ENCODE peak calls at places on chromosomes 6 and 20, in seven cellular contexts. One of them, this sample, is unnamed.

GRCh38 chr20:10671850-10672578 is 1.8 kb downstream of the JAG1 start:
- DNase-seq in heart right ventricle: peak
- DNase-seq in astrocyte: no peak
- DNase-seq in fibroblast of villous mesenchyme: peak
- DNase-seq in cardiac fibroblast: no peak
- DNase-seq in suprapubic skin: peak
- DNase-seq in endothelial cell: peak
- DNase-seq in this sample: no peak

GRCh38 chr20:62428008-62428384 is 657 bp upstream of the RBBP8NL start:
- DNase-seq in heart right ventricle: no peak
- DNase-seq in astrocyte: no peak
- DNase-seq in fibroblast of villous mesenchyme: no peak
- DNase-seq in cardiac fibroblast: no peak
- DNase-seq in suprapubic skin: no peak
- DNase-seq in endothelial cell: no peak
- DNase-seq in this sample: no peak

GRCh38 chr20:36672991-36673390 is 27.0 kb upstream of the SLA2 start:
- DNase-seq in heart right ventricle: no peak
- DNase-seq in astrocyte: no peak
- DNase-seq in fibroblast of villous mesenchyme: peak
- DNase-seq in cardiac fibroblast: no peak
- DNase-seq in suprapubic skin: no peak
- DNase-seq in endothelial cell: no peak
- DNase-seq in this sample: no peak

GRCh38 chr20:61297981-61298380 is 45.9 kb downstream of the CDH4 start:
- DNase-seq in heart right ventricle: no peak
- DNase-seq in astrocyte: peak
- DNase-seq in fibroblast of villous mesenchyme: peak
- DNase-seq in cardiac fibroblast: peak
- DNase-seq in suprapubic skin: no peak
- DNase-seq in endothelial cell: no peak
- DNase-seq in this sample: no peak

GRCh38 chr6:42404494-42404893 is 47.2 kb downstream of the TRERF1 start:
- DNase-seq in heart right ventricle: peak
- DNase-seq in astrocyte: peak
- DNase-seq in fibroblast of villous mesenchyme: peak
- DNase-seq in cardiac fibroblast: peak
- DNase-seq in suprapubic skin: no peak
- DNase-seq in endothelial cell: no peak
- DNase-seq in this sample: no peak

GRCh38 chr6:30942338-30943060 is 1.7 kb downstream of the MUCL3 start:
- DNase-seq in heart right ventricle: peak
- DNase-seq in astrocyte: peak
- DNase-seq in fibroblast of villous mesenchyme: peak
- DNase-seq in cardiac fibroblast: peak
- DNase-seq in suprapubic skin: no peak
- DNase-seq in endothelial cell: peak
- DNase-seq in this sample: peak

GRCh38 chr6:75217203-75217602 is 11.3 kb upstream of the COL12A1 start:
- DNase-seq in heart right ventricle: peak
- DNase-seq in astrocyte: peak
- DNase-seq in fibroblast of villous mesenchyme: peak
- DNase-seq in cardiac fibroblast: peak
- DNase-seq in suprapubic skin: no peak
- DNase-seq in endothelial cell: no peak
- DNase-seq in this sample: no peak

GRCh38 chr6:120938164-120938875 is 396.0 kb downstream of the TBC1D32 start:
- DNase-seq in heart right ventricle: no peak
- DNase-seq in astrocyte: no peak
- DNase-seq in fibroblast of villous mesenchyme: no peak
- DNase-seq in cardiac fibroblast: no peak
- DNase-seq in suprapubic skin: no peak
- DNase-seq in endothelial cell: no peak
- DNase-seq in this sample: no peak

GRCh38 chr6:37514377-37514776 is 14.7 kb upstream of the CCDC167 start:
- DNase-seq in heart right ventricle: no peak
- DNase-seq in astrocyte: peak
- DNase-seq in fibroblast of villous mesenchyme: no peak
- DNase-seq in cardiac fibroblast: no peak
- DNase-seq in suprapubic skin: no peak
- DNase-seq in endothelial cell: no peak
- DNase-seq in this sample: no peak

GRCh38 chr6:169722362-169723199 is 1.7 kb downstream of the PHF10 start:
- DNase-seq in heart right ventricle: peak
- DNase-seq in astrocyte: peak
- DNase-seq in fibroblast of villous mesenchyme: peak
- DNase-seq in cardiac fibroblast: peak
- DNase-seq in suprapubic skin: no peak
- DNase-seq in endothelial cell: peak
- DNase-seq in this sample: no peak

GRCh38 chr6:132693478-132693877 is 20.4 kb downstream of the VNN1 start:
- DNase-seq in heart right ventricle: no peak
- DNase-seq in astrocyte: peak
- DNase-seq in fibroblast of villous mesenchyme: peak
- DNase-seq in cardiac fibroblast: peak
- DNase-seq in suprapubic skin: no peak
- DNase-seq in endothelial cell: no peak
- DNase-seq in this sample: no peak

GRCh38 chr6:10395171-10395945 is 19.5 kb downstream of the TFAP2A start:
- DNase-seq in heart right ventricle: no peak
- DNase-seq in astrocyte: no peak
- DNase-seq in fibroblast of villous mesenchyme: no peak
- DNase-seq in cardiac fibroblast: no peak
- DNase-seq in suprapubic skin: no peak
- DNase-seq in endothelial cell: no peak
- DNase-seq in this sample: no peak

DNA sequence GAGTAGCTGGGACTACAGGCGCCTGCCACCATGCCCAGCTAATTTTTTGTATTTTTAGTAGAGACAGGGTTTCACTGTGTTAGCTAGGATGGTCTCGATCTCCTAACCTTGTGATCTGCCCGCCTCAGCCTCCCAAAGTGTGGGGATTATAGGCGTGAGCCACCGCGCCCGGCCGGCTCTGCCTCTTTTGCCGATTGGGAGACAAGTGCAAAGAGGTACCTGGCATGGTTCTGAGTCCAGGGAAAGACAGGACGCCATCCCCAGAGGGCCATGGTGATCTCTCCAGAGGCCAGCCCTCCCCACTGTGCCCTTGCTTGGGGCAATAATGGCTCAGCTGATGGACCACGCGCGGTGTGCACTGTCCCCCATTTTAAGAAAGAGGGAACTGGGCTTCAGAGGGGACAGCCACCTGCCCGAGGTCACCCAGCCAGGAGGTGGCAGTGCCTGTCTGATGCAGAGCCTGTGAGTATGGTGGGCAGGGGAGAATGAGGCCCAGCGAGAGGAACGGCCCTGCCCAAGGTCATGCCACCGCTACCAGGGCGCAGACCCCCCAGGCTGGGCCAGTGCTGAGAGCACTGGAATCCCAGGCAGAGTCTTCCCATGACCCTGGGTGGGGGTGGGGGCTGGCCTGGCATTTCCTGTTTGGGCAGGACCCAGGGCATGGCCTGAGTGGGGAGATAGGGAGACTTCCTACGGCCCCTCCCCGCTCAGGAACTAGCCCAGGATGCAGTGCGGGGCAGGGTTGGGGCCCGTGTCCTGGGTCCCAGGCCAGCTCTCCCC is 61.0 kb downstream of the SNAI1 start:
- DNase-seq in heart right ventricle: no peak
- DNase-seq in astrocyte: no peak
- DNase-seq in fibroblast of villous mesenchyme: peak
- DNase-seq in cardiac fibroblast: peak
- DNase-seq in suprapubic skin: no peak
- DNase-seq in endothelial cell: no peak
- DNase-seq in this sample: no peak
- TF ChIP-seq CTCF in heart right ventricle: no peak
- TF ChIP-seq CTCF in astrocyte: no peak
- TF ChIP-seq CTCF in fibroblast of villous mesenchyme: no peak
- TF ChIP-seq CTCF in cardiac fibroblast: no peak
- TF ChIP-seq CTCF in suprapubic skin: no peak
- TF ChIP-seq CTCF in endothelial cell: no peak
- TF ChIP-seq CTCF in this sample: no peak

GRCh38 chr6:167575201-167575696 is 250.4 kb downstream of the TTLL2 start:
- DNase-seq in heart right ventricle: no peak
- DNase-seq in astrocyte: no peak
- DNase-seq in fibroblast of villous mesenchyme: no peak
- DNase-seq in cardiac fibroblast: peak
- DNase-seq in suprapubic skin: peak
- DNase-seq in endothelial cell: no peak
- DNase-seq in this sample: peak

GRCh38 chr6:167572841-167573271 is 248.0 kb downstream of the TTLL2 start:
- DNase-seq in heart right ventricle: no peak
- DNase-seq in astrocyte: no peak
- DNase-seq in fibroblast of villous mesenchyme: no peak
- DNase-seq in cardiac fibroblast: peak
- DNase-seq in suprapubic skin: peak
- DNase-seq in endothelial cell: no peak
- DNase-seq in this sample: peak

GRCh38 chr6:167573461-167574215 is 248.8 kb downstream of the TTLL2 start:
- DNase-seq in heart right ventricle: no peak
- DNase-seq in astrocyte: peak
- DNase-seq in fibroblast of villous mesenchyme: peak
- DNase-seq in cardiac fibroblast: peak
- DNase-seq in suprapubic skin: peak
- DNase-seq in endothelial cell: no peak
- DNase-seq in this sample: peak

GRCh38 chr6:167576050-167576741 is 250.5 kb upstream of the AFDN start:
- DNase-seq in heart right ventricle: no peak
- DNase-seq in astrocyte: no peak
- DNase-seq in fibroblast of villous mesenchyme: no peak
- DNase-seq in cardiac fibroblast: no peak
- DNase-seq in suprapubic skin: peak
- DNase-seq in endothelial cell: no peak
- DNase-seq in this sample: peak

DNA sequence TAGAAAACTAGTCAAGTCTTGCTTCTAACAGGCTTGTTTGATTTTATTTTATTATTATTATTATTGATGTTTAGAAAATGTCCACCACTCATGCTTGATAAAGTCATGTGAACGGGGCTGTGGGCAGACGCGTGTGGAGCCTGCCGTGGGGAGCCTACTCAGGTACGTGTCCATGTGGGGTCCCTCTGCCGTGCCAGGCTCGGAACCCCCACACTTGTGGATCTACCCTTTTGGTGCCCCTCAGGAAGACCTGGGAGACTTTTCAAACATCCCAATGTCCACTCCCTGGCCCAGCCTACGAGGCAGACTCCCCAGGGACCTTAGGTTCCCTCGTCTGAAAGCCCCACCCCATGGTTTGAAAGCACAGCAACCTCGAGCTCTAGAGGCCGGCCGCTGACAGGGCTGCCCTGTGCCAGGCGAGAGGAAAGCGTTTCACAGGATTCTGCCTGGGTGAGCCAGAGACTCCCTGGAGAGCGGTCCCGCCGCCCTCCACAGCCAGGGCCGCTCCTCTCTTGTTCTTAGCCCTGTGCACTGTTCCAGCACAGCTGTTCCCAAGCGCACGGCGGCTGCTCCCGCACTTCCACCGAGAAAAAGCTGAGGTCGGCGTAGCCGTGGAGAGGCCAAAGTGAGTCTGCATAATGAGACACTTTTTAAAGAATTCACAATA is 249.7 kb downstream of the TTLL2 start:
- DNase-seq in heart right ventricle: no peak
- DNase-seq in astrocyte: no peak
- DNase-seq in fibroblast of villous mesenchyme: no peak
- DNase-seq in cardiac fibroblast: peak
- DNase-seq in suprapubic skin: peak
- DNase-seq in endothelial cell: no peak
- DNase-seq in this sample: peak
- TF ChIP-seq CTCF in heart right ventricle: no peak
- TF ChIP-seq CTCF in astrocyte: no peak
- TF ChIP-seq CTCF in fibroblast of villous mesenchyme: no peak
- TF ChIP-seq CTCF in cardiac fibroblast: no peak
- TF ChIP-seq CTCF in suprapubic skin: no peak
- TF ChIP-seq CTCF in endothelial cell: no peak
- TF ChIP-seq CTCF in this sample: no peak

GRCh38 chr20:53911301-53911700 is 159.1 kb downstream of the BCAS1 start:
- DNase-seq in heart right ventricle: no peak
- DNase-seq in astrocyte: no peak
- DNase-seq in fibroblast of villous mesenchyme: no peak
- DNase-seq in cardiac fibroblast: no peak
- DNase-seq in suprapubic skin: peak
- DNase-seq in endothelial cell: no peak
- DNase-seq in this sample: no peak

GRCh38 chr20:53914861-53915458 is 155.4 kb downstream of the BCAS1 start:
- DNase-seq in heart right ventricle: no peak
- DNase-seq in astrocyte: no peak
- DNase-seq in fibroblast of villous mesenchyme: no peak
- DNase-seq in cardiac fibroblast: no peak
- DNase-seq in suprapubic skin: peak
- DNase-seq in endothelial cell: no peak
- DNase-seq in this sample: no peak

GRCh38 chr20:53915459-53916172 is 154.8 kb downstream of the BCAS1 start:
- DNase-seq in heart right ventricle: peak
- DNase-seq in astrocyte: peak
- DNase-seq in fibroblast of villous mesenchyme: peak
- DNase-seq in cardiac fibroblast: peak
- DNase-seq in suprapubic skin: peak
- DNase-seq in endothelial cell: peak
- DNase-seq in this sample: peak

GRCh38 chr20:53916173-53916512 is 154.3 kb downstream of the BCAS1 start:
- DNase-seq in heart right ventricle: no peak
- DNase-seq in astrocyte: no peak
- DNase-seq in fibroblast of villous mesenchyme: no peak
- DNase-seq in cardiac fibroblast: no peak
- DNase-seq in suprapubic skin: no peak
- DNase-seq in endothelial cell: no peak
- DNase-seq in this sample: no peak

GRCh38 chr20:53914091-53914860 is 156.1 kb downstream of the BCAS1 start:
- DNase-seq in heart right ventricle: no peak
- DNase-seq in astrocyte: peak
- DNase-seq in fibroblast of villous mesenchyme: peak
- DNase-seq in cardiac fibroblast: peak
- DNase-seq in suprapubic skin: peak
- DNase-seq in endothelial cell: no peak
- DNase-seq in this sample: no peak
- TF ChIP-seq CTCF in heart right ventricle: no peak
- TF ChIP-seq CTCF in astrocyte: no peak
- TF ChIP-seq CTCF in fibroblast of villous mesenchyme: no peak
- TF ChIP-seq CTCF in cardiac fibroblast: no peak
- TF ChIP-seq CTCF in suprapubic skin: no peak
- TF ChIP-seq CTCF in endothelial cell: no peak
- TF ChIP-seq CTCF in this sample: no peak

GRCh38 chr6:88157106-88157505 is 9.0 kb downstream of the CNR1 start:
- DNase-seq in heart right ventricle: no peak
- DNase-seq in astrocyte: no peak
- DNase-seq in fibroblast of villous mesenchyme: no peak
- DNase-seq in cardiac fibroblast: no peak
- DNase-seq in suprapubic skin: no peak
- DNase-seq in endothelial cell: no peak
- DNase-seq in this sample: no peak
- TF ChIP-seq CTCF in heart right ventricle: no peak
- TF ChIP-seq CTCF in astrocyte: peak
- TF ChIP-seq CTCF in fibroblast of villous mesenchyme: no peak
- TF ChIP-seq CTCF in cardiac fibroblast: no peak
- TF ChIP-seq CTCF in suprapubic skin: no peak
- TF ChIP-seq CTCF in endothelial cell: no peak
- TF ChIP-seq CTCF in this sample: no peak